ENCODE peak calls at places on chromosomes 11 and 22, in seven cellular contexts. H is IMR-90; I is stimulated activated CD4-positive, alpha-beta T cell treated with anti-CD3 and anti-CD28 coated beads, Interleukin-2, amount 100 ng/mL, for 4 hours; E is NCI-H774; O is aorta; A is effector memory CD4-positive, alpha-beta T cell; Y is activated T-cell treated with anti-CD3 and anti-CD28 coated beads, Interleukin-2, amount 50 U/mL, for 72 hours. D is an unnamed sample.
A peak's percentile ranks its signal among the peaks of the same experiment; 100 is the strongest.

GRCh38 chr11:16346975-16347374 is 9.4 kb downstream of the SOX6 start:
- DNase-seq in H (peak; percentile 83), I (no peak), E (no peak), O (no peak), A (no peak), Y (no peak), D (no peak)

GRCh38 chr11:9397746-9398680 is 13.6 kb downstream of the IPO7 start:
- DNase-seq in H (no peak), I (no peak), E (no peak), O (no peak), A (no peak), Y (no peak), D (no peak)

GRCh38 chr22:38738475-38739070 is 17.2 kb downstream of the SUN2 start:
- DNase-seq in H (no peak), I (no peak), E (no peak), O (peak; percentile 32), A (no peak), Y (no peak), D (no peak)

GRCh38 chr11:72471005-72471898 is 36.9 kb upstream of the CLPB start:
- DNase-seq in H (peak; percentile 62), I (peak; percentile 27), E (peak; percentile 44), O (peak; percentile 80), A (peak; percentile 32), Y (peak; percentile 56), D (no peak)

GRCh38 chr11:41459602-41460405 is at the start of gene LRRC4C:
- DNase-seq in H (no peak), I (no peak), E (peak; percentile 19), O (no peak), A (no peak), Y (no peak), D (no peak)

GRCh38 chr11:1033016-1033798 is 3.3 kb downstream of the MUC6 start:
- DNase-seq in H (no peak), I (no peak), E (no peak), O (no peak), A (no peak), Y (no peak), D (no peak)

GRCh38 chr11:33910261-33910959 is 18.5 kb upstream of the LMO2 start:
- DNase-seq in H (no peak), I (no peak), E (no peak), O (no peak), A (no peak), Y (no peak), D (no peak)

GRCh38 chr22:43050995-43051394 is 36.0 kb upstream of the PACSIN2 start:
- DNase-seq in H (no peak), I (no peak), E (no peak), O (no peak), A (no peak), Y (no peak), D (no peak)

GRCh38 chr11:70522613-70523311 is 124.4 kb downstream of the CTTN start:
- DNase-seq in H (no peak), I (no peak), E (peak; percentile 64), O (peak; percentile 24), A (no peak), Y (no peak), D (peak; percentile 77)

GRCh38 chr11:65719887-65720236 is 736 bp downstream of the RNASEH2C start:
- DNase-seq in H (peak; percentile 36), I (no peak), E (no peak), O (peak; percentile 55), A (no peak), Y (peak; percentile 45), D (no peak)

GRCh38 chr11:69434341-69434960 is 47.0 kb upstream of the LINC01488 start:
- DNase-seq in H (no peak), I (no peak), E (no peak), O (peak; percentile 28), A (no peak), Y (no peak), D (peak; percentile 58)

GRCh38 chr11:9972917-9973504 is 309.1 kb downstream of the SWAP70 start:
- DNase-seq in H (peak; percentile 70), I (peak; percentile 6), E (no peak), O (no peak), A (no peak), Y (peak; percentile 13), D (no peak)

GRCh38 chr11:12599408-12600143 is 74.6 kb upstream of the TEAD1 start:
- DNase-seq in H (no peak), I (no peak), E (peak; percentile 70), O (peak; percentile 66), A (no peak), Y (peak; percentile 48), D (no peak)

GRCh38 chr11:77046060-77046501 is 11.9 kb downstream of the B3GNT6 start:
- DNase-seq in H (no peak), I (peak; percentile 33), E (no peak), O (no peak), A (peak; percentile 29), Y (peak; percentile 74), D (no peak)

GRCh38 chr11:131033151-131033651 is 116.9 kb upstream of the SNX19 start:
- DNase-seq in H (peak; percentile 99), I (no peak), E (no peak), O (no peak), A (no peak), Y (no peak), D (no peak)

GRCh38 chr22:49497266-49497665 is 330.4 kb downstream of the BRD1 start:
- DNase-seq in H (no peak), I (no peak), E (no peak), O (no peak), A (no peak), Y (no peak), D (no peak)

GRCh38 chr11:93606721-93607120 is 54.8 kb upstream of the CEP295 start:
- DNase-seq in H (no peak), I (no peak), E (no peak), O (no peak), A (no peak), Y (no peak), D (no peak)

GRCh38 chr11:128582496-128583366 is 4.6 kb downstream of the ETS1 start:
- DNase-seq in H (peak; percentile 98), I (no peak), E (no peak), O (peak; percentile 58), A (no peak), Y (peak; percentile 5), D (no peak)

GRCh38 chr22:23100124-23100801 is 29.9 kb downstream of the GNAZ start:
- DNase-seq in H (no peak), I (no peak), E (no peak), O (no peak), A (no peak), Y (no peak), D (no peak)

GRCh38 chr22:19448076-19448607 is 631 bp upstream of the C22orf39 start:
- DNase-seq in H (peak; percentile 43), I (no peak), E (peak; percentile 58), O (no peak), A (no peak), Y (peak; percentile 29), D (no peak)